ENCODE peak calls at places on chromosome 15, in four cellular contexts. K is lung, H is left ventricle myocardium inferior, C is upper lobe of right lung. N is an unnamed sample.

GRCh38 chr15:49675051-49675450 is 54.2 kb downstream of the DTWD1 start:
- DNase-seq in K (no peak), C (no peak), H (no peak), N (no peak)

GRCh38 chr15:99176757-99177156 is 71.9 kb downstream of the SYNM start:
- DNase-seq in K (peak; percentile 13), H (no peak), C (no peak), N (no peak)

GRCh38 chr15:54776410-54776809 is 420.3 kb downstream of the RSL24D1 start:
- DNase-seq in H (no peak), C (no peak), K (no peak), N (no peak)

GRCh38 chr15:73697033-73697467 is 12.9 kb downstream of the CD276 start:
- DNase-seq in C (peak; percentile 85), H (peak; percentile 86), K (peak; percentile 80), N (peak; percentile 74)

GRCh38 chr15:23687143-23687470 is at the start of gene NDN:
- DNase-seq in H (peak; percentile 45), K (peak; percentile 42), C (peak; percentile 78), N (peak; percentile 55)

GRCh38 chr15:45551691-45552090 is 29.1 kb upstream of the SLC30A4 start:
- DNase-seq in H (no peak), K (no peak), C (no peak), N (no peak)

GRCh38 chr15:95624616-95625361 is 705.7 kb upstream of the NR2F2 start:
- DNase-seq in K (no peak), H (no peak), C (no peak), N (no peak)

GRCh38 chr15:57340673-57341259 is 35.5 kb upstream of the CGNL1 start:
- DNase-seq in H (no peak), C (peak; percentile 66), K (peak; percentile 46), N (no peak)

GRCh38 chr15:39194431-39194830 is 386.4 kb upstream of the THBS1 start:
- DNase-seq in K (no peak), H (no peak), C (no peak), N (no peak)

GRCh38 chr15:20345401-20345958 is 196.1 kb downstream of the GOLGA6L6 start:
- DNase-seq in H (no peak), K (peak; percentile 30), C (peak; percentile 71), N (no peak)

GRCh38 chr15:74258456-74259323 is 22.6 kb downstream of the CCDC33 start:
- DNase-seq in H (no peak), C (no peak), K (no peak), N (no peak)

GRCh38 chr15:98930591-98930990 is 77.0 kb downstream of the PGPEP1L start:
- DNase-seq in C (no peak), H (no peak), K (no peak), N (no peak)

GRCh38 chr15:66625974-66626373 is 60.2 kb upstream of the LCTL start:
- DNase-seq in C (no peak), K (no peak), H (no peak), N (no peak)

GRCh38 chr15:55250951-55251350 is 38.7 kb downstream of the RAB27A start:
- DNase-seq in C (no peak), K (no peak), H (no peak), N (no peak)

GRCh38 chr15:55868707-55869106 is 124.7 kb downstream of the NEDD4 start:
- DNase-seq in H (no peak), C (no peak), K (no peak), N (no peak)

GRCh38 chr15:61584410-61584809 is 355.3 kb upstream of the RORA start:
- DNase-seq in C (no peak), H (no peak), K (no peak), N (no peak)

GRCh38 chr15:74208901-74209559 is 6.4 kb upstream of the STRA6 start:
- DNase-seq in K (no peak), C (no peak), H (no peak), N (no peak)

GRCh38 chr15:89399390-89400120 is 64.9 kb upstream of the POLG start:
- DNase-seq in C (no peak), H (no peak), K (no peak), N (no peak)

GRCh38 chr15:91872356-91873132 is 19.0 kb downstream of the SLCO3A1 start:
- DNase-seq in H (no peak), C (peak; percentile 85), K (peak; percentile 77), N (no peak)

GRCh38 chr15:89551502-89551901 is 23.8 kb upstream of the TICRR start:
- DNase-seq in K (no peak), C (no peak), H (no peak), N (no peak)

GRCh38 chr15:72141171-72142084 is 23.2 kb downstream of the SENP8 start:
- DNase-seq in K (no peak), H (no peak), C (no peak), N (no peak)

GRCh38 chr15:72146221-72146620 is 28.0 kb downstream of the SENP8 start:
- DNase-seq in H (no peak), K (no peak), C (no peak), N (no peak)

GRCh38 chr15:72147416-72147815 is 29.2 kb downstream of the SENP8 start:
- DNase-seq in K (no peak), C (no peak), H (no peak), N (no peak)

DNA sequence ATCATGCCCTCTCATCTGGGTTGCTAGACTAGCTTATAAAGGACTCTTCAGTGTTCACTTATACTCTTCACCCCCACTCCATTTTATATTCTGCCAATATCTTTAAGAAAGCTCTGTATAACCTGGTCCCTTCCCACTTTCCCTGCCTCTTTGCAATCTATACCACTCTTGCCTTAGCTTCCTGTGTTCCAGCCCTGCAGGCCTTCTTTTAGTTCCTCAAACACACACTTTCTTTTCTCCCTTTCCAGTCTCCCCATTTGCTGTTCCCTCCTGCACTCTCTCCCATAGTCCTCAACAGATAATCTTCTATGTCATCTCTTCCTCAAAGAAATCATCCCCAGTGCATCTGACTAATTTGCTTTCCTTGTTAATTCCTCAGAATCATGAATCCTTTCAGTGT is 28.7 kb downstream of the SENP8 start:
- DNase-seq in C (no peak), H (no peak), K (no peak), N (no peak)
- H3K4me3 ChIP-seq in C (no peak overlapping the region), H (no peak overlapping the region), K (no peak overlapping the region), N (no peak overlapping the region)

DNA sequence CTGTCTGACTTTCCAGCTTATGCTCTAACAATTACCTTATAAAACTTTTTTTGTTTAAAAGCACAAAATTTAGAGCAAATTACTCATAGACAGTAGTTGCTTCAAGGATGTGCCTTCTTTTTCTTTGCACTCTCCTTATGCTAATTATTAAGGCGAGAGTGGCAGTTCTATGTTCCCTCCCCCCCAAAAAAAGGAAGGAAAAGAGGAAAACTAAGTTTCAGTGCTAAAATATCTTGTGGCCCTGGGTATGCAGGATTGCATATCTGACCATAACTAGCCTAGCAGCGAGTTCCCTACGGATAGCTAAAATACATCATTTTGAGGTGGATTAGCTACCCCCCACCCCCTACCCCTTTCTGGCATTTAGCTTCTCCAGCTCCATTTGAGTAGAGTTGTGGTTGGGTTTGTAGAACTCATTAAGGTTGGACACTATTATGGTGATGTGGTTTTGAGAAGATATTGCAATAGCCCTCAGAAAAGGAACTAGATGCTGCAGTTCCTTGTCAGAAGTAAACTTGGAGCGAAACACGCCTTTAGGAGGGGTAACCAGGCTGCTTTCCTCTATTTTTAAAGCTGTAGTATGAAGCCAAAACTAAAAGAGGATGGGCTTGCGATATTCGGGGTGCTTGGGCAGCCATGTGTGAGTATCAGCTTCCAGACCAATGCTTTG is 174.6 kb downstream of the AKAP13 start:
- DNase-seq in C (no peak), H (no peak), K (no peak), N (no peak)
- H3K4me3 ChIP-seq in C (peak overlapping the region; percentile 6), H (no peak overlapping the region), K (no peak overlapping the region), N (no peak overlapping the region)

DNA sequence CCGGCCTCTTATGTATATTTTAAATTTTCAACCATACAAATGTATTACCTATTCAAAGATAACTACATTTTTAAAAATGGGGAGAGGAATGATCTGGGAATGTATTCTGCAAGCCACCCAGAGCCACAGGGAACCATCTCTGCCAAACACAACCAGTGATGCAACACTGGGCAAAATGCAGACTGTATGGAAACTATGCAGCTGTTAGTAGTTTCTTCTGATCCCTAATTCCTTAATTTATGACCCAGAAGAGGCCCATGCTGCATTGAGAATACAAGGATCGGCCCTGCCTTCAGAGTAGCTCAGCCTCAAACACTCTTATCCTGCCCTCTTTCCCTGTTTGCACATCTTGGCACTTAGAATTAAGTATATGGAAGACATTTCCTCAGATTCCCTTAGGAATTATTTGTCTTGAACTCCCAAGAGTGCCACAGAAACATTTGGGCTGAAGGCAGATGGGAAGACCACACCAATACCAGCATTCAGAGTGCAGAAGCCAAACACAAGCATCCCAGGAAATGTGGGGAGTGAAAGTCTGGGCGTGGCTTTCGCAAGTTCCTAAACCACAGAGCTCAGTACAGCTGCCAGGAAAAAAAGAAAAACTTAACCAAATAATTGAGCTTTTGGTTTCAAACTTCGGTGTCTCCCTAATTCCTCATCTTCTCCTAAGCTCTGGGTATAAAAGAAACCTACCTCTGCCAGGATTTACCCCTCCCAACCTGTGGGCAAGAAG is 5.3 kb downstream of the SNUPN start:
- DNase-seq in H (peak; percentile 29), K (no peak), C (no peak), N (no peak)
- H3K4me3 ChIP-seq in H (peak overlapping the region; percentile 37), K (no peak overlapping the region), C (peak overlapping the region; percentile 12), N (no peak overlapping the region)

GRCh38 chr15:62742409-62743171 is 300.0 kb upstream of the TPM1 start:
- DNase-seq in K (peak; percentile 50), C (no peak), H (peak; percentile 40), N (peak; percentile 61)
- H3K4me3 ChIP-seq in K (no peak overlapping the region), C (no peak overlapping the region), H (no peak overlapping the region), N (no peak overlapping the region)

DNA sequence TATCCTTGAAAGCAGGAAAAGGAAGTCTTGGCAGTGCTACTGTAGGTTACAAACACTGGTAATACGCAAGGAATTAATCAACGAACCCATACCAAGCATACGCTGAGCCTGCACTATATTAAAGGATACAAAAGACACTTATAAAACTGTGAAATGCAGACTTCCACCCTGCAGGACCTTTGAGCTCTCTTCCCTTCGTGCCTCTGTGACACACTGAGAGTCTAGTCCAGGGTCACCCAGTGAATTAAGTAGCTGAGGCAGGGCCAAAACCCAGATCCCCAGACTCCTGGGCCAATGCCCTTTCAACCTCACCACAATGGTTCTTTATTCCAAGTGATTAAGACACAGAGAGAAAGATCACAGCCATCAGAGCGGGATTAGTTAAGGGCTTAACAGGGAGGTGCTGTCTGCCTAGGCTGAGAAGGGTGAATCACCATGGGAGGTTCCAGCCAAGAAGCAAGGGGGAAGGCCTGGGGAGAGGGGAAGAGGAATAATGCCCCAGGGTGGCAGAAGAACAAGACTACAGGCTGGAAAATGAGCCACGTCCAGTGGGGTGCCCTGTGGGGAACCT is 6.8 kb downstream of the ANXA2 start:
- DNase-seq in H (no peak), K (peak; percentile 57), C (no peak), N (no peak)
- H3K4me3 ChIP-seq in H (peak overlapping the region; percentile 88), K (no peak overlapping the region), C (peak overlapping the region; percentile 9), N (no peak overlapping the region)

GRCh38 chr15:85389774-85390173 is 9.4 kb downstream of the AKAP13 start:
- DNase-seq in K (no peak), H (no peak), C (no peak), N (no peak)
- H3K4me3 ChIP-seq in K (no peak overlapping the region), H (no peak overlapping the region), C (no peak overlapping the region), N (no peak overlapping the region)